ENCODE peak calls at places on chromosome 2, in six cellular contexts. O, W, C, E, K and V are unnamed samples.

GRCh38 chr2:75844651-75845050 is 133.9 kb upstream of the GCFC2 start:
- DNase-seq in O (no peak), W (no peak), C (peak), E (no peak), K (no peak), V (no peak)

GRCh38 chr2:47065771-47066380 is 89.2 kb downstream of the STPG4 start:
- DNase-seq in O (no peak), W (no peak), C (peak), E (no peak), K (peak), V (no peak)

GRCh38 chr2:230907361-230908093 is 17.5 kb downstream of the GPR55 start:
- DNase-seq in O (peak), W (no peak), C (no peak), E (no peak), K (no peak), V (no peak)

GRCh38 chr2:6772366-6772710 is 93.4 kb downstream of the CMPK2 start:
- DNase-seq in O (peak), W (peak), C (peak), E (no peak), K (no peak), V (no peak)

GRCh38 chr2:229416116-229416694 is 145.1 kb upstream of the PID1 start:
- DNase-seq in O (peak), W (no peak), C (peak), E (no peak), K (peak), V (peak)

GRCh38 chr2:38129410-38129809 is 53.5 kb upstream of the CYP1B1 start:
- DNase-seq in O (peak), W (no peak), C (no peak), E (no peak), K (no peak), V (no peak)

GRCh38 chr2:174180165-174180724 is 68.1 kb downstream of the OLA1 start:
- DNase-seq in O (peak), W (peak), C (no peak), E (no peak), K (peak), V (no peak)

GRCh38 chr2:40251146-40251545 is 200.7 kb downstream of the SLC8A1 start:
- DNase-seq in O (no peak), W (peak), C (peak), E (no peak), K (no peak), V (no peak)

GRCh38 chr2:235773188-235773928 is 279.5 kb downstream of the AGAP1 start:
- DNase-seq in O (no peak), W (no peak), C (no peak), E (no peak), K (no peak), V (no peak)

GRCh38 chr2:119768731-119769130 is 9.0 kb downstream of the PTPN4 start:
- DNase-seq in O (no peak), W (no peak), C (no peak), E (no peak), K (no peak), V (no peak)

GRCh38 chr2:131010566-131010965 is 82.7 kb downstream of the FAM168B start:
- DNase-seq in O (no peak), W (no peak), C (no peak), E (no peak), K (no peak), V (no peak)

GRCh38 chr2:23385351-23385747 is 370 bp downstream of the KLHL29 start:
- DNase-seq in O (no peak), W (peak), C (peak), E (peak), K (peak), V (peak)

GRCh38 chr2:120389036-120389391 is 43.1 kb downstream of the INHBB start:
- DNase-seq in O (no peak), W (no peak), C (no peak), E (no peak), K (no peak), V (no peak)

GRCh38 chr2:234291765-234292204 is 205.1 kb downstream of the ARL4C start:
- DNase-seq in O (peak), W (peak), C (peak), E (no peak), K (peak), V (no peak)

GRCh38 chr2:154189963-154190362 is 318.2 kb downstream of the GALNT13 start:
- DNase-seq in O (no peak), W (no peak), C (no peak), E (no peak), K (no peak), V (no peak)

GRCh38 chr2:227460079-227460485 is 11.9 kb upstream of the AGFG1 start:
- DNase-seq in O (peak), W (no peak), C (peak), E (no peak), K (peak), V (no peak)

GRCh38 chr2:72755647-72756423 is 70.0 kb downstream of the EXOC6B start:
- DNase-seq in O (no peak), W (no peak), C (no peak), E (no peak), K (peak), V (no peak)

GRCh38 chr2:59167514-59167913 is 926.4 kb upstream of the FANCL start:
- DNase-seq in O (no peak), W (no peak), C (no peak), E (no peak), K (no peak), V (no peak)

GRCh38 chr2:112483047-112483473 is 1.1 kb downstream of the TTL start:
- DNase-seq in O (peak), W (peak), C (peak), E (no peak), K (peak), V (peak)

GRCh38 chr2:12661472-12661871 is 55.3 kb upstream of the TRIB2 start:
- DNase-seq in O (peak), W (no peak), C (no peak), E (no peak), K (no peak), V (no peak)

GRCh38 chr2:67290451-67290991 is 106.6 kb upstream of the ETAA1 start:
- DNase-seq in O (no peak), W (no peak), C (peak), E (no peak), K (peak), V (no peak)

GRCh38 chr2:204691911-204692510 is 146.7 kb downstream of the PARD3B start:
- DNase-seq in O (peak), W (peak), C (peak), E (peak), K (peak), V (no peak)

GRCh38 chr2:86225581-86225980 is 26.3 kb downstream of the MRPL35 start:
- DNase-seq in O (peak), W (no peak), C (no peak), E (peak), K (no peak), V (peak)

GRCh38 chr2:67566958-67567635 is 170.0 kb downstream of the ETAA1 start:
- DNase-seq in O (no peak), W (no peak), C (no peak), E (no peak), K (peak), V (no peak)

GRCh38 chr2:36338827-36339145 is 16.8 kb upstream of the CRIM1 start:
- DNase-seq in O (no peak), W (no peak), C (peak), E (no peak), K (peak), V (no peak)

GRCh38 chr2:26494199-26494598 is 16.3 kb upstream of the OTOF start:
- DNase-seq in O (no peak), W (no peak), C (no peak), E (no peak), K (no peak), V (no peak)

GRCh38 chr2:237444026-237444425 is 30.1 kb upstream of the COL6A3 start:
- DNase-seq in O (no peak), W (no peak), C (no peak), E (no peak), K (no peak), V (no peak)

GRCh38 chr2:104321141-104321799 is 532.6 kb upstream of the POU3F3 start:
- DNase-seq in O (no peak), W (no peak), C (no peak), E (no peak), K (no peak), V (no peak)

GRCh38 chr2:20349457-20350034 is 1.1 kb downstream of the PUM2 start:
- DNase-seq in O (peak), W (no peak), C (no peak), E (no peak), K (no peak), V (no peak)

GRCh38 chr2:216792222-216793001 is 67.5 kb downstream of the TNP1 start:
- DNase-seq in O (no peak), W (no peak), C (peak), E (no peak), K (peak), V (no peak)

GRCh38 chr2:222859786-222860726 is 780 bp upstream of the ACSL3 start:
- DNase-seq in O (peak), W (peak), C (peak), E (no peak), K (peak), V (no peak)

GRCh38 chr2:545711-546650 is 131.2 kb downstream of the TMEM18 start:
- DNase-seq in O (no peak), W (no peak), C (no peak), E (no peak), K (no peak), V (no peak)

GRCh38 chr2:163877316-163877715 is 141.5 kb upstream of the FIGN start:
- DNase-seq in O (no peak), W (no peak), C (peak), E (no peak), K (peak), V (no peak)

GRCh38 chr2:162075689-162076132 is 1.7 kb upstream of the DPP4 start:
- DNase-seq in O (no peak), W (no peak), C (no peak), E (no peak), K (peak), V (no peak)

GRCh38 chr2:230130668-230131364 is 62.1 kb upstream of the SLC16A14 start:
- DNase-seq in O (no peak), W (no peak), C (peak), E (no peak), K (peak), V (no peak)

GRCh38 chr2:105570757-105571156 is 171.9 kb upstream of the FHL2 start:
- DNase-seq in O (no peak), W (no peak), C (no peak), E (no peak), K (no peak), V (no peak)

GRCh38 chr2:202161106-202161836 is 77.1 kb downstream of the SUMO1 start:
- DNase-seq in O (no peak), W (no peak), C (no peak), E (no peak), K (peak), V (no peak)